ENCODE peak calls at places on chromosome 22, in four cellular contexts. One of them, this sample, is unnamed.

GRCh38 chr22:35102663-35103062 is 36.7 kb downstream of the ISX start:
- DNase-seq in HepG2: no peak
- DNase-seq in GM12878: no peak
- DNase-seq in K562: peak
- DNase-seq in this sample: peak

GRCh38 chr22:27885977-27886842 is 32.8 kb downstream of the PITPNB start:
- DNase-seq in K562: peak
- DNase-seq in GM12878: no peak
- DNase-seq in HepG2: peak
- DNase-seq in this sample: peak

GRCh38 chr22:50059185-50059880 is 1.2 kb upstream of the TTLL8 start:
- DNase-seq in GM12878: no peak
- DNase-seq in HepG2: peak
- DNase-seq in K562: peak
- DNase-seq in this sample: peak

GRCh38 chr22:50507421-50507990 is at the start of gene LMF2:
- DNase-seq in HepG2: peak
- DNase-seq in K562: no peak
- DNase-seq in GM12878: no peak
- DNase-seq in this sample: peak

GRCh38 chr22:31300896-31301295 is 8.6 kb upstream of the PIK3IP1 start:
- DNase-seq in HepG2: peak
- DNase-seq in GM12878: no peak
- DNase-seq in K562: no peak
- DNase-seq in this sample: no peak

GRCh38 chr22:40651057-40651456 is 14.5 kb upstream of the MRTFA start:
- DNase-seq in GM12878: no peak
- DNase-seq in K562: no peak
- DNase-seq in HepG2: no peak
- DNase-seq in this sample: no peak

GRCh38 chr22:39556970-39557811 is 13.4 kb upstream of the CACNA1I start:
- DNase-seq in GM12878: no peak
- DNase-seq in HepG2: no peak
- DNase-seq in K562: peak
- DNase-seq in this sample: peak

GRCh38 chr22:46737976-46738641 is at the start of gene CERK:
- DNase-seq in GM12878: no peak
- DNase-seq in K562: peak
- DNase-seq in HepG2: peak
- DNase-seq in this sample: peak

GRCh38 chr22:27881404-27881803 is 37.7 kb downstream of the PITPNB start:
- DNase-seq in K562: no peak
- DNase-seq in GM12878: no peak
- DNase-seq in HepG2: no peak
- DNase-seq in this sample: no peak

GRCh38 chr22:29704528-29705285 is 15.1 kb upstream of the CABP7 start:
- DNase-seq in GM12878: no peak
- DNase-seq in K562: no peak
- DNase-seq in HepG2: peak
- DNase-seq in this sample: no peak

GRCh38 chr22:32661737-32662586 is 139.5 kb upstream of the TIMP3 start:
- DNase-seq in K562: no peak
- DNase-seq in GM12878: no peak
- DNase-seq in HepG2: no peak
- DNase-seq in this sample: no peak

GRCh38 chr22:31945971-31946680 is 1.8 kb downstream of the YWHAH start:
- DNase-seq in K562: no peak
- DNase-seq in GM12878: no peak
- DNase-seq in HepG2: no peak
- DNase-seq in this sample: no peak

GRCh38 chr22:33952776-33953175 is 32.5 kb upstream of the LARGE1 start:
- DNase-seq in HepG2: no peak
- DNase-seq in K562: no peak
- DNase-seq in GM12878: no peak
- DNase-seq in this sample: no peak
- TF ChIP-seq FOXM1 in HepG2: no peak
- TF ChIP-seq FOXM1 in K562: no peak
- TF ChIP-seq FOXM1 in GM12878: no peak
- TF ChIP-seq FOXM1 in this sample: no peak

GRCh38 chr22:44587004-44587793 is 89.2 kb upstream of the RTL6 start:
- DNase-seq in GM12878: no peak
- DNase-seq in HepG2: no peak
- DNase-seq in K562: no peak
- DNase-seq in this sample: no peak
- TF ChIP-seq FOXK2 in GM12878: no peak
- TF ChIP-seq FOXK2 in HepG2: no peak
- TF ChIP-seq FOXK2 in K562: no peak
- TF ChIP-seq FOXK2 in this sample: no peak

DNA sequence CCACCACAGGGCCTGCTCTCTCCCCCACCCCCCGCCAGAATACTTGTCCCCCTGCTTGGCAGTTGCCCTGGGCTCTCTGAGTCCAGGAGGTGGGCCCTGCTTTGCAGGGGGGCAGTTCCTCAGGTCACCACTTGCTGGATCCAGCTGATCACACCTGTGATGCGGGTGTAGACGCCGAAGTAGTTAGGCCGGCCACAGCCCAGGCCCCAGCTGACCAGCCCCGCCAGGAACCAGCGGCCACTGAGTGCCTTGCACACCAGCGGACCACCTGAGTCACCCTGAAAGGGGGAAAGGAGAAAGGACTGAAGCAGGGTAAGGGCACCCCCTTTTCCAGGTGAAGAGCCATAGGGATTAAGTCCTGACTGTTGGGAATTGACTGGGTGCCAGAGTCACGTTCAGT is 14.4 kb downstream of the KCTD17 start:
- DNase-seq in GM12878: no peak
- DNase-seq in K562: no peak
- DNase-seq in HepG2: no peak
- DNase-seq in this sample: no peak
- TF ChIP-seq FOXM1 in GM12878: no peak
- TF ChIP-seq FOXM1 in K562: no peak
- TF ChIP-seq FOXM1 in HepG2: no peak
- TF ChIP-seq FOXM1 in this sample: no peak

DNA sequence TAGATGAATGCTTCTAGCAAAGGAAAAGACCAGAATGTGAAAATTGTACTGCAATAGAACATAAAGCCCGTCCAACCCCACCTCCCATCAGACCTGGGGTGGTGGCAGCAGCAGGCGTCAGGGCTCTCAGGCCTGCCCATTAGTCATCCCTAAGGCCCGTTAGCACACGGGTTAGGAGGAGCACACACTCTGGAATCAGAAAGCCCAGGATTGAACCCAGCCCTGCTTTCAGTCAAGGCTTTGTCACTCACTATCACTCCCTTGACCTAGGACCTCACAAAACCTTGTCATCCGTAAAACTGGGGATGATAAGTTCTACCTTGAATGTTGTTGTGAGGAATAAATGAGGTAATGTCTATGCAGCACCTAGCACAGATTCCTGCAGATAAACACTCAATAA is 26.9 kb downstream of the MICAL3 start:
- DNase-seq in GM12878: no peak
- DNase-seq in K562: no peak
- DNase-seq in HepG2: no peak
- DNase-seq in this sample: no peak
- TF ChIP-seq FOXK2 in GM12878: no peak
- TF ChIP-seq FOXK2 in K562: no peak
- TF ChIP-seq FOXK2 in HepG2: no peak
- TF ChIP-seq FOXK2 in this sample: no peak

GRCh38 chr22:44658371-44658953 is 43.5 kb upstream of the PRR5 start:
- DNase-seq in GM12878: no peak
- DNase-seq in K562: no peak
- DNase-seq in HepG2: no peak
- DNase-seq in this sample: no peak
- TF ChIP-seq FOXM1 in GM12878: no peak
- TF ChIP-seq FOXM1 in K562: no peak
- TF ChIP-seq FOXM1 in HepG2: no peak
- TF ChIP-seq FOXM1 in this sample: no peak

GRCh38 chr22:25027552-25027951 is 75.0 kb downstream of the KIAA1671 start:
- DNase-seq in GM12878: no peak
- DNase-seq in HepG2: no peak
- DNase-seq in K562: no peak
- DNase-seq in this sample: no peak

GRCh38 chr22:25023879-25024278 is 71.4 kb downstream of the KIAA1671 start:
- DNase-seq in GM12878: no peak
- DNase-seq in K562: no peak
- DNase-seq in HepG2: no peak
- DNase-seq in this sample: no peak

GRCh38 chr22:25025586-25025985 is 73.1 kb downstream of the KIAA1671 start:
- DNase-seq in HepG2: peak
- DNase-seq in K562: no peak
- DNase-seq in GM12878: no peak
- DNase-seq in this sample: no peak

GRCh38 chr22:25027052-25027525 is 74.6 kb downstream of the KIAA1671 start:
- DNase-seq in GM12878: no peak
- DNase-seq in K562: no peak
- DNase-seq in HepG2: no peak
- DNase-seq in this sample: no peak

GRCh38 chr22:25024895-25025294 is 72.4 kb downstream of the KIAA1671 start:
- DNase-seq in HepG2: no peak
- DNase-seq in GM12878: no peak
- DNase-seq in K562: no peak
- DNase-seq in this sample: no peak
- TF ChIP-seq FOXK2 in HepG2: no peak
- TF ChIP-seq FOXK2 in GM12878: no peak
- TF ChIP-seq FOXK2 in K562: no peak
- TF ChIP-seq FOXK2 in this sample: no peak

GRCh38 chr22:42745118-42745517 is 24.4 kb upstream of the A4GALT start:
- DNase-seq in GM12878: no peak
- DNase-seq in HepG2: no peak
- DNase-seq in K562: no peak
- DNase-seq in this sample: no peak
- TF ChIP-seq FOXM1 in GM12878: no peak
- TF ChIP-seq FOXM1 in HepG2: no peak
- TF ChIP-seq FOXM1 in K562: no peak
- TF ChIP-seq FOXM1 in this sample: no peak

DNA sequence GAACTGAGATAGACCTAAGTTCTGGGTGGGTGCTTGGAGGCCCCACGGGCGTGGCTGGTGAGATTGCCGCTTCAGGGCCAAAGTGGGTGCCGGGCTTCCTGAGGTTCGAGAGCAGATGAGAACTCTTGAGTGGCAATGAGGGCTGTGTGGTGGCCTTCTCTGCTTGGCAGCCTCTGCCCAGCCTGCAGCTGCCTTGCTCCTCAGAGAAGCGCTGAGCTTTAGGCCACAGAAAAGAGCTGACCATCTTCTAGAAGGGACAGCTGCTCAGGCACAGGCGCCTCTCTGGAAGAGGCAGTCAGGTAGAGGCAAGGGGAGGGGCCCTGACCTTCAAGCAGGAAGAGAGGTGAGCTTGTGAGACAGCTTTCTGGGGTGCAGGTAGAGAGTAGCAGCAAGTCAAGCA is 72.8 kb downstream of the MED15 start:
- DNase-seq in K562: no peak
- DNase-seq in GM12878: no peak
- DNase-seq in HepG2: no peak
- DNase-seq in this sample: no peak
- TF ChIP-seq FOXK2 in K562: no peak
- TF ChIP-seq FOXK2 in GM12878: no peak
- TF ChIP-seq FOXK2 in HepG2: no peak
- TF ChIP-seq FOXK2 in this sample: no peak

DNA sequence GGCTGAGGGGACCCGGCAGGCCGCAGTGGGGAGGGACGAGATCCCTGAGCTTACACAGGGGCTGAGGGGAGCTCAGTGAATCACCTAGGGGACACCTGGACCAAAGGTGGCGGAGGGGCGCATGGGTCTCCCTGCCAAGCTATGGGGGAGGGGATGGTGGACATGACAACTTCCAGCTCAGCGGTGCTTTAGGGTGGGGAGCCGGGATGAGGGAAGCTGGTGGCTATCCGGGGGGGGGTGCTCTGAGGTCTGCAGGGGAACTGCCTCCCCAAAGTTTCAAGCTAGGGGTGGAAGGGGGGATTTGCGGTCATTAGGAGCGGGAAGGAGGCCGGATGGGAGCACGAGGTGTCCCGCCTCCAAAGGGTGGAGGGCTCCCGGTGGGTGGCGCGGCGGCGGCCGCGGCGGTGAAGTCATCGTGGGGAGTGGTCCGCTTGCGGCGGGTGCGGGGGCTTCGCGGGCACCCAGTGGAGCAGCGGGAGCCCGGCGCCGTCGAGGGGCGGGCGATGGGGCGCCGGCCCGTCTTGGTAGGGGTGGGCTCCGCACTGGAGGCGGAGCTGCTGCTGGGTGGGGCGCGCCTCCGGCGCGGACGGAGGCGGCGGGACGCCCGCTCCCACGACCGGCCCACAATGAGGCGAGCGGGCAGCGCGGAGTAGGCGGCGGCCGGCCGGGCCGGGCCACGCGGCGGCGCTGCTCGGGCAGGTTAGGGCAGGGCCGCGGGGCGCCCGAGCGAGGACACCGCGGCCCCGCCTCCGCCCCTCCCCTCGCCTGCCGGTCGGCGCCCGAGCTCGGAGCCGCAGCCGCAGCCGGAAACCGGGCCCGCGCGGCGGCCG is at the start of gene MICALL1:
- DNase-seq in GM12878: no peak
- DNase-seq in HepG2: no peak
- DNase-seq in K562: peak
- DNase-seq in this sample: peak
- TF ChIP-seq FOXM1 in GM12878: no peak
- TF ChIP-seq FOXM1 in HepG2: no peak
- TF ChIP-seq FOXM1 in K562: no peak
- TF ChIP-seq FOXM1 in this sample: no peak

DNA sequence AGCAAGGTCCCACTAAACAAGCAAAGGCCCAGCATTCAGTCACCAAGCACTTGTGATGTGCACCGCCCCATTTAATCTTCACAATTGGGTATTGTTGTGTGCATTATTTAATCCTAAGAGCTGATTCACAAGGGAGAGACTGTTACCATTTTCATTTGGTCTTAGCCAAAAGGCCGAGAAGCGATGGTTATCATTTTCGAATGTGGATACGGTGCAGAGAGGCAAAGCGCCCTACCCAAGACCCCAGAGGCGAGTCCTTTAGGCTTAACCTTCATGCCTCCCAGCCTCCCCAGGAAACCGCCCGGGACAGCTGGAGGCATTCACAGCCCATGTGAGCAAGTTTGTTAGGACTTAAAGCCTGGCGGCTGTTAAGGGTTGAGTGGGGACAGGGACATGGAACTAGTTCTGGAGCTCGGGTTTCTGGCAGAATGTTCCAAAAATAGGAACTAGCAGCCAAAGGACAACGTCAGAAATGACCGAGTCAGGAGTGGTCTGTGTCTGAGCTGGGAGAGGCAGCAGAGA is 13.0 kb upstream of the UPK3A start:
- DNase-seq in GM12878: no peak
- DNase-seq in HepG2: peak
- DNase-seq in K562: no peak
- DNase-seq in this sample: no peak
- TF ChIP-seq FOXK2 in GM12878: no peak
- TF ChIP-seq FOXK2 in HepG2: no peak
- TF ChIP-seq FOXK2 in K562: no peak
- TF ChIP-seq FOXK2 in this sample: no peak

This sample was measured in HEK293T.